ENCODE peak calls at places on chromosomes 12 and 14, in five cellular contexts. One of them, this sample, is unnamed.

GRCh38 chr12:57001448-57001906 is 4.9 kb downstream of the ZBTB39 start:
- DNase-seq in GM12878: no peak
- DNase-seq in A549: peak; percentile 84
- DNase-seq in SK-N-SH: peak; percentile 77
- DNase-seq in H1: peak; percentile 46
- DNase-seq in this sample: peak; percentile 91

GRCh38 chr14:90256354-90257131 is at the start of gene PSMC1:
- DNase-seq in GM12878: peak; percentile 68
- DNase-seq in A549: peak; percentile 83
- DNase-seq in SK-N-SH: peak; percentile 90
- DNase-seq in H1: peak; percentile 71
- DNase-seq in this sample: peak; percentile 79

GRCh38 chr12:24852420-24852819 is 96.5 kb downstream of the BCAT1 start:
- DNase-seq in GM12878: no peak
- DNase-seq in A549: no peak
- DNase-seq in SK-N-SH: no peak
- DNase-seq in H1: no peak
- DNase-seq in this sample: no peak

GRCh38 chr12:53791735-53792326 is 40.1 kb upstream of the CISTR start:
- DNase-seq in GM12878: no peak
- DNase-seq in A549: no peak
- DNase-seq in SK-N-SH: no peak
- DNase-seq in H1: peak; percentile 2
- DNase-seq in this sample: peak; percentile 62

GRCh38 chr12:127438512-127439244 is 828.3 kb upstream of the TMEM132C start:
- DNase-seq in GM12878: no peak
- DNase-seq in A549: no peak
- DNase-seq in SK-N-SH: no peak
- DNase-seq in H1: no peak
- DNase-seq in this sample: no peak

GRCh38 chr12:33245459-33245858 is 194.2 kb downstream of the SYT10 start:
- DNase-seq in GM12878: no peak
- DNase-seq in A549: no peak
- DNase-seq in SK-N-SH: no peak
- DNase-seq in H1: no peak
- DNase-seq in this sample: no peak

GRCh38 chr14:43795600-43796228 is 711.4 kb downstream of the FSCB start:
- DNase-seq in GM12878: no peak
- DNase-seq in A549: no peak
- DNase-seq in SK-N-SH: no peak
- DNase-seq in H1: no peak
- DNase-seq in this sample: no peak

GRCh38 chr14:90566481-90566880 is 169.7 kb downstream of the CALM1 start:
- DNase-seq in GM12878: no peak
- DNase-seq in A549: no peak
- DNase-seq in SK-N-SH: no peak
- DNase-seq in H1: no peak
- DNase-seq in this sample: no peak

GRCh38 chr12:28057856-28058615 is 85.5 kb upstream of the PTHLH start:
- DNase-seq in GM12878: peak; percentile 17
- DNase-seq in A549: no peak
- DNase-seq in SK-N-SH: no peak
- DNase-seq in H1: no peak
- DNase-seq in this sample: no peak

GRCh38 chr12:125143491-125143890 is 78.3 kb downstream of the AACS start:
- DNase-seq in GM12878: no peak
- DNase-seq in A549: no peak
- DNase-seq in SK-N-SH: peak; percentile 49
- DNase-seq in H1: no peak
- DNase-seq in this sample: no peak

GRCh38 chr12:29008786-29009185 is 140.3 kb upstream of the FAR2 start:
- DNase-seq in GM12878: no peak
- DNase-seq in A549: no peak
- DNase-seq in SK-N-SH: no peak
- DNase-seq in H1: no peak
- DNase-seq in this sample: no peak

GRCh38 chr14:55707365-55707804 is 127.4 kb downstream of the KTN1 start:
- DNase-seq in GM12878: no peak
- DNase-seq in A549: peak; percentile 41
- DNase-seq in SK-N-SH: no peak
- DNase-seq in H1: no peak
- DNase-seq in this sample: no peak

GRCh38 chr12:124369055-124369900 is 74.4 kb downstream of the RFLNA start:
- DNase-seq in GM12878: no peak
- DNase-seq in A549: no peak
- DNase-seq in SK-N-SH: peak; percentile 96
- DNase-seq in H1: no peak
- DNase-seq in this sample: no peak

GRCh38 chr14:51677738-51678137 is 26.0 kb downstream of the FRMD6 start:
- DNase-seq in GM12878: no peak
- DNase-seq in A549: no peak
- DNase-seq in SK-N-SH: no peak
- DNase-seq in H1: no peak
- DNase-seq in this sample: no peak

GRCh38 chr12:15956010-15956409 is 44.9 kb downstream of the DERA start:
- DNase-seq in GM12878: no peak
- DNase-seq in A549: no peak
- DNase-seq in SK-N-SH: no peak
- DNase-seq in H1: no peak
- DNase-seq in this sample: no peak

DNA sequence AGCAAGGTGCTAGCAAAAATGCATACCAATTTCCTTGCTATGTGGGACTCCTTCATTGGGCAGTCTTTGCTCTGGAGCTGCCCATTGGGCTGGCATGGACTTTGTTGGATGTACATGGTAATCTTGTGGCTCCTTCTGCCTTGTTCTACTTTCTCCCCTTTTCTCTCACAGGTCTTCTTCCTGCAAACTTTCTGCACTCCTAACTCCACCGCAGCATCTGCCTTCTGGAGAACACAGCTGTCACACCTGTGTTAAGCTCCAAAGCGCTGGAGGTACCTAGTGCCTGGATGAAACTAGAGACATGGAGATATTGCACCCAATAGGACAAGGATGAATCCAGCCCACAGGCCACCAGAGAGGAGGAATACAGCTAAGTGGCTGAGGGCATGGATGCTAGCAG is 60.7 kb upstream of the CCND2 start:
- DNase-seq in GM12878: no peak
- DNase-seq in A549: no peak
- DNase-seq in SK-N-SH: no peak
- DNase-seq in H1: no peak
- DNase-seq in this sample: no peak
- TF ChIP-seq USF2 in GM12878: no peak
- TF ChIP-seq USF2 in A549: no peak
- TF ChIP-seq USF2 in SK-N-SH: no peak
- TF ChIP-seq USF2 in H1: no peak
- TF ChIP-seq USF2 in this sample: no peak

GRCh38 chr12:112870267-112870980 is 36.3 kb upstream of the OAS1 start:
- DNase-seq in GM12878: no peak
- DNase-seq in A549: no peak
- DNase-seq in SK-N-SH: no peak
- DNase-seq in H1: no peak
- DNase-seq in this sample: no peak

GRCh38 chr12:112862570-112863137 is 44.1 kb upstream of the OAS1 start:
- DNase-seq in GM12878: no peak
- DNase-seq in A549: no peak
- DNase-seq in SK-N-SH: no peak
- DNase-seq in H1: no peak
- DNase-seq in this sample: no peak

GRCh38 chr12:112869778-112870177 is 37.0 kb upstream of the OAS1 start:
- DNase-seq in GM12878: no peak
- DNase-seq in A549: no peak
- DNase-seq in SK-N-SH: no peak
- DNase-seq in H1: no peak
- DNase-seq in this sample: no peak

GRCh38 chr12:112869091-112869490 is 37.7 kb upstream of the OAS1 start:
- DNase-seq in GM12878: no peak
- DNase-seq in A549: no peak
- DNase-seq in SK-N-SH: peak; percentile 43
- DNase-seq in H1: no peak
- DNase-seq in this sample: no peak

DNA sequence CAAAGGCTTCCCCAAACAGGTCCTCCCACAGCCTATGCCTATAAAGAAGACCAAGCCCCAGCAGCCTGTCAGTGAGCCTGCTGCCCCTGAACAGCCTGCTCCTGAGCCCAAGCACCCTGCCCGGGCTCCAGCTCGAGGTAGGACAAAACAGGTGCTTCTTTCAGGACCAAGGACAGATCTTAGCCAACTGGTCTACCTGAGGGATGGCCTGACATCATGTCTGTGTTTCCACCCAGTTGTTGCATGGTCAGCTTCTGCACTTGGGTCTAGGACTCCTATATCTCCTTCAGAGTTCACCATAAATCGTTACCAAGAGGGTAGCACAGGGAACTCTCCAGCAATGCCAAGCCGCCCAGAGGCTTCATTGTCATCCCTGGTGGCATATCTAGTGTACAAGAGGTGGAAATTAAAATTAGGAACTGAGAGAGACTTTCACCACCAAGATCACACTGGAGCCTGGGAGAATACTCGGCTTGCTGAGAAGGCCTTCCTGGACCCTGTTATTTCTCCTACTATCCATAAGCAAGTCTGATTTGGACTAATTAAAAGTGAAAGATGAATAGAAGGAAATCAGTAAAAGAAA is 38.2 kb upstream of the OAS1 start:
- DNase-seq in GM12878: no peak
- DNase-seq in A549: no peak
- DNase-seq in SK-N-SH: no peak
- DNase-seq in H1: no peak
- DNase-seq in this sample: peak; percentile 48
- TF ChIP-seq MAX in GM12878: no peak
- TF ChIP-seq MAX in A549: no peak
- TF ChIP-seq MAX in SK-N-SH: no peak
- TF ChIP-seq MAX in H1: peak; percentile 21
- TF ChIP-seq MAX in this sample: peak; percentile 33

GRCh38 chr14:101412741-101413140 is 148.6 kb upstream of the DIO3 start:
- DNase-seq in GM12878: no peak
- DNase-seq in A549: peak; percentile 63
- DNase-seq in SK-N-SH: no peak
- DNase-seq in H1: no peak
- DNase-seq in this sample: no peak
- TF ChIP-seq USF2 in GM12878: no peak
- TF ChIP-seq USF2 in A549: no peak
- TF ChIP-seq USF2 in SK-N-SH: no peak
- TF ChIP-seq USF2 in H1: no peak
- TF ChIP-seq USF2 in this sample: no peak

GRCh38 chr12:105464426-105464825 is 133.9 kb downstream of the C12orf75 start:
- DNase-seq in GM12878: no peak
- DNase-seq in A549: no peak
- DNase-seq in SK-N-SH: no peak
- DNase-seq in H1: no peak
- DNase-seq in this sample: no peak

GRCh38 chr12:105461276-105461975 is 130.9 kb downstream of the C12orf75 start:
- DNase-seq in GM12878: no peak
- DNase-seq in A549: no peak
- DNase-seq in SK-N-SH: no peak
- DNase-seq in H1: no peak
- DNase-seq in this sample: no peak

GRCh38 chr12:105459760-105460325 is 129.4 kb downstream of the C12orf75 start:
- DNase-seq in GM12878: no peak
- DNase-seq in A549: no peak
- DNase-seq in SK-N-SH: no peak
- DNase-seq in H1: no peak
- DNase-seq in this sample: no peak

GRCh38 chr12:105462336-105462735 is 131.8 kb downstream of the C12orf75 start:
- DNase-seq in GM12878: no peak
- DNase-seq in A549: no peak
- DNase-seq in SK-N-SH: no peak
- DNase-seq in H1: no peak
- DNase-seq in this sample: no peak

DNA sequence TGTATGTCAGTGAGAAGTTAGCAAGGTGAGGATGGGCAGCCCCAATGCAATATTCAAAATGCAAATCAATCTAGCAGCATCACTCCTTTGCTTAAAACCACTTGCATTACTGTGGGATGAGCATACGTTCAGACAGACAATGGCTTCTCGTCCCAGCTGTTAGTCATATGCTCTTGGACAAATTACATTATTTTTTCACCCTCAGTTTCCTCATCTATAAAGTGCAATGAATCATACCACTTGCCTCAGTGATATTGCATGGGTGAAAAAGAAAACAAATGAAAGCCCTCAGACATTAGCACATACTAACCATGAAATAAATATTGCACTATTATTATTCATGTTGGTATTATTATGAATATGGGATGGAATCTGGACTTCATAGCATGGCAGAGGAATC is 132.3 kb downstream of the C12orf75 start:
- DNase-seq in GM12878: no peak
- DNase-seq in A549: no peak
- DNase-seq in SK-N-SH: no peak
- DNase-seq in H1: no peak
- DNase-seq in this sample: no peak
- TF ChIP-seq MAX in GM12878: no peak
- TF ChIP-seq MAX in A549: no peak
- TF ChIP-seq MAX in SK-N-SH: no peak
- TF ChIP-seq MAX in H1: no peak
- TF ChIP-seq MAX in this sample: no peak

DNA sequence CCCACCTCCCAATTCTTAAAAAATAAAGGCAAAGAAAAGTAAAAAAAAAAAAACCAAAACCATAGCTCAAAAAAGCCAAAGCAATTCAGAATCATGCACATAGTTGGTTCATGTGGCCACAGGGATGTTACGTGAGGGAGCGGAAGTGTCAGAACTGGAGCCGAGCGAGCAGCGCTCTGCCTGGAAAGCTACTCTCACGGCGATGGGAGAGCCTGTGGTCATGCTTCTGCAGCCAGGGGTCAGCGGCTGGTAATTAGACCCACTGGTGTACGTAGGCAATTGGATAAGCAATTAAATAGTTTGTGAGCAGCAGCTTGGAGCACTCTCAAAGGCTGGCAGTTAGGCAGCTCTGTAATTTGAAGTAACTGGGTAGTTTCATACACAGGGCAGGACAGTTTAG is 58.1 kb downstream of the TRHDE start:
- DNase-seq in GM12878: no peak
- DNase-seq in A549: no peak
- DNase-seq in SK-N-SH: no peak
- DNase-seq in H1: no peak
- DNase-seq in this sample: peak; percentile 21
- TF ChIP-seq USF2 in GM12878: no peak
- TF ChIP-seq USF2 in A549: no peak
- TF ChIP-seq USF2 in SK-N-SH: no peak
- TF ChIP-seq USF2 in H1: no peak
- TF ChIP-seq USF2 in this sample: no peak

GRCh38 chr12:83473408-83474095 is 786.8 kb downstream of the TMTC2 start:
- DNase-seq in GM12878: peak; percentile 26
- DNase-seq in A549: no peak
- DNase-seq in SK-N-SH: no peak
- DNase-seq in H1: no peak
- DNase-seq in this sample: no peak
- TF ChIP-seq MAX in GM12878: no peak
- TF ChIP-seq MAX in A549: no peak
- TF ChIP-seq MAX in SK-N-SH: no peak
- TF ChIP-seq MAX in H1: no peak
- TF ChIP-seq MAX in this sample: no peak

This sample was measured in WTC11.